ENCODE peak calls at places on chromosomes 11 and 22, in four cellular contexts. F is A549, Y is HepG2, J is GM12878. K is an unnamed sample.

GRCh38 chr11:70201876-70202861 is 927 bp upstream of the FADD start:
- DNase-seq in F (no peak), Y (no peak), J (no peak), K (no peak)

GRCh38 chr22:44369916-44370804 is 57.4 kb upstream of the SHISAL1 start:
- DNase-seq in F (no peak), Y (no peak), J (no peak), K (peak)

GRCh38 chr11:1517117-1518005 is 30.8 kb upstream of the MOB2 start:
- DNase-seq in F (no peak), Y (no peak), J (no peak), K (no peak)

GRCh38 chr22:20034143-20034542 is 13.2 kb downstream of the TANGO2 start:
- DNase-seq in F (no peak), Y (no peak), J (peak), K (no peak)

GRCh38 chr22:43429426-43429825 is 17.6 kb downstream of the MPPED1 start:
- DNase-seq in F (no peak), Y (no peak), J (no peak), K (no peak)

GRCh38 chr11:13929551-13929950 is 33.0 kb upstream of the SPON1 start:
- DNase-seq in F (no peak), Y (no peak), J (no peak), K (no peak)

GRCh38 chr11:116534270-116534975 is 238.4 kb downstream of the BUD13 start:
- DNase-seq in F (no peak), Y (no peak), J (no peak), K (no peak)

GRCh38 chr11:68498313-68498712 is 37.8 kb downstream of the PPP6R3 start:
- DNase-seq in F (no peak), Y (no peak), J (no peak), K (no peak)

GRCh38 chr11:28759311-28759710 is 651.1 kb downstream of the METTL15 start:
- DNase-seq in F (peak), Y (no peak), J (no peak), K (no peak)

GRCh38 chr22:25692392-25692791 is 49.6 kb upstream of the MYO18B start:
- DNase-seq in F (no peak), Y (no peak), J (no peak), K (no peak)

GRCh38 chr11:79403839-79404238 is 37.0 kb downstream of the TENM4 start:
- DNase-seq in F (no peak), Y (no peak), J (no peak), K (no peak)

GRCh38 chr11:70482529-70482917 is 84.2 kb downstream of the CTTN start:
- DNase-seq in F (no peak), Y (no peak), J (no peak), K (no peak)

GRCh38 chr11:75468534-75469340 is 35.7 kb upstream of the KLHL35 start:
- DNase-seq in F (no peak), Y (no peak), J (no peak), K (peak)

GRCh38 chr11:279040-279965 is 1.1 kb downstream of the NLRP6 start:
- DNase-seq in F (no peak), Y (no peak), J (no peak), K (peak)

GRCh38 chr11:125070699-125071254 is 7.7 kb downstream of the SLC37A2 start:
- DNase-seq in F (no peak), Y (peak), J (peak), K (no peak)

GRCh38 chr22:17851754-17852153 is 77.5 kb upstream of the BID start:
- DNase-seq in F (no peak), Y (no peak), J (no peak), K (no peak)

GRCh38 chr11:10920205-10920604 is 62.4 kb upstream of the ZBED5 start:
- DNase-seq in F (no peak), Y (no peak), J (no peak), K (no peak)

GRCh38 chr22:31728857-31729256 is 21.1 kb downstream of the PRR14L start:
- DNase-seq in F (no peak), Y (no peak), J (no peak), K (no peak)

GRCh38 chr11:122748968-122749687 is 89.2 kb upstream of the CRTAM start:
- DNase-seq in F (no peak), Y (no peak), J (peak), K (no peak)

GRCh38 chr22:24421428-24421931 is 5.9 kb upstream of the ADORA2A start:
- DNase-seq in F (peak), Y (peak), J (no peak), K (peak)

GRCh38 chr11:123183391-123184099 is 11.5 kb downstream of the CLMP start:
- DNase-seq in F (no peak), Y (no peak), J (no peak), K (no peak)

GRCh38 chr11:43397251-43397650 is 38.5 kb downstream of the TTC17 start:
- DNase-seq in F (no peak), Y (no peak), J (no peak), K (no peak)

GRCh38 chr11:45654242-45654641 is 11.2 kb downstream of the CHST1 start:
- DNase-seq in F (no peak), Y (no peak), J (no peak), K (no peak)

GRCh38 chr11:76307416-76307815 is 73.5 kb downstream of the THAP12 start:
- DNase-seq in F (no peak), Y (no peak), J (no peak), K (no peak)

GRCh38 chr11:30990625-30991348 is 378.8 kb downstream of the DCDC1 start:
- DNase-seq in F (peak), Y (no peak), J (no peak), K (no peak)

GRCh38 chr11:72039108-72039850 is 40.6 kb downstream of the IL18BP start:
- DNase-seq in F (no peak), Y (no peak), J (no peak), K (peak)

GRCh38 chr11:32002311-32002710 is 88.6 kb upstream of the RCN1 start:
- DNase-seq in F (no peak), Y (no peak), J (no peak), K (no peak)

GRCh38 chr11:96338910-96339703 is 3.9 kb downstream of the MAML2 start:
- DNase-seq in F (no peak), Y (peak), J (peak), K (no peak)

GRCh38 chr22:20429254-20430100 is 8.1 kb downstream of the SCARF2 start:
- DNase-seq in F (no peak), Y (no peak), J (no peak), K (peak)

GRCh38 chr11:61111060-61111435 is 8.8 kb downstream of the CD5 start:
- DNase-seq in F (no peak), Y (no peak), J (no peak), K (no peak)

GRCh38 chr11:61109671-61110070 is 7.4 kb downstream of the CD5 start:
- DNase-seq in F (no peak), Y (no peak), J (no peak), K (no peak)

GRCh38 chr11:61110255-61111059 is 8.2 kb downstream of the CD5 start:
- DNase-seq in F (no peak), Y (no peak), J (no peak), K (no peak)

GRCh38 chr11:61113209-61113608 is 10.9 kb downstream of the CD5 start:
- DNase-seq in F (no peak), Y (no peak), J (no peak), K (no peak)

GRCh38 chr11:61111786-61112517 is 9.7 kb downstream of the CD5 start:
- DNase-seq in F (no peak), Y (no peak), J (no peak), K (no peak)
- TF ChIP-seq MAX in F (no peak), Y (no peak), J (no peak), K (no peak)

DNA sequence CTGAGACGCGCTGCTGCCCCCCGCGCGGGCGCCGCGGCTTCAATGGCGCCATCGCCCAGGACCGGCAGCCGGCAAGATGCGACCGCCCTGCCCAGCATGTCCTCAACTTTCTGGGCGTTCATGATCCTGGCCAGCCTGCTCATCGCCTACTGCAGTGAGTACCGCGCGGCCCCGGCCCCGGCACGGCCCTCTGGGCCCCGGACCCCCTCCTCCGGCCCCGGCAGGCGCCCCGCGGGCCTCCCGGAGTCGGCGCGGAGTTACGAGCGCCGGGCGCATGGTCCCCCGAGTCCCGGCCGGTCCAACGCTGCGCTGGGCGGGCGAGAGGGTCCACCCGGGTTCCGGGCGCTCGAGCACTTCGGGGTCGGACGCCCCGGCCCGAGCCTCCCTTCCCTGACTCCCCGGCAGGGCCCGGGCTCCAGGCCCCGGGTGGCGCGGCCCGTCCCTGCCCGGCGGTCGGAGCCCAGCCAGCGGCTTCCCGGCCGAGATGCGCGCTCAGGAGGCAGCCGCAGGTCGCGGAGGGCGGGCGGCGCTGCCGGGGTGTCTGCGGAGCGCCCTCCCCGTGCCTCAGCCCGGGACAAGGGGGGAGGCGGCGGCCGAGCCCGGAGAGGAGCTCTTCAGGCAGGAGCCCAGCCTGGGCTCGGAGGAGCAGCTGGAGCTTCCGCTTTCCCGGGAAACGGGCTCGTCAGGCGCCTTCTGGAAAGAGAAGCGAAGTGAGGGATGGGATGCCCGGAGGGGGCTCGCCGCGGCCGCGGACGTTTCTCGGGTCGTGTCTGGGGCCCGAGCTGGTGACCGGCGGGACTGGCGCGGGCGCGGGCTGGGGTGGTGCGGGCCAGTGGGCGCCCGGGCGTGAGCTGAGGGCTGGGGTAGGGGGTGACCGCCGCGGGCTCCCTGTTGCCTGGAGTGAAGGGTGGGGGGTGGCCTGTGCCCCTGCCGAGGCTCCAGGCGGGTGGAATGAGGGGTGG is 1337.8 kb downstream of the BRD1 start:
- DNase-seq in F (no peak), Y (no peak), J (no peak), K (peak)
- TF ChIP-seq PBX3 in F (no peak), Y (no peak), J (no peak), K (no peak)

GRCh38 chr11:130433357-130433756 is 4.9 kb upstream of the ADAMTS8 start:
- DNase-seq in F (no peak), Y (no peak), J (no peak), K (no peak)

GRCh38 chr11:130428692-130429681 is 578 bp upstream of the ADAMTS8 start:
- DNase-seq in F (no peak), Y (no peak), J (no peak), K (no peak)

GRCh38 chr11:130429983-130430382 is 1.6 kb upstream of the ADAMTS8 start:
- DNase-seq in F (no peak), Y (no peak), J (no peak), K (no peak)

GRCh38 chr11:130431806-130432205 is 3.4 kb upstream of the ADAMTS8 start:
- DNase-seq in F (no peak), Y (no peak), J (no peak), K (no peak)

GRCh38 chr11:130431337-130431773 is 2.9 kb upstream of the ADAMTS8 start:
- DNase-seq in F (peak), Y (peak), J (no peak), K (peak)
- TF ChIP-seq MAX in F (no peak), Y (no peak), J (no peak), K (no peak)

DNA sequence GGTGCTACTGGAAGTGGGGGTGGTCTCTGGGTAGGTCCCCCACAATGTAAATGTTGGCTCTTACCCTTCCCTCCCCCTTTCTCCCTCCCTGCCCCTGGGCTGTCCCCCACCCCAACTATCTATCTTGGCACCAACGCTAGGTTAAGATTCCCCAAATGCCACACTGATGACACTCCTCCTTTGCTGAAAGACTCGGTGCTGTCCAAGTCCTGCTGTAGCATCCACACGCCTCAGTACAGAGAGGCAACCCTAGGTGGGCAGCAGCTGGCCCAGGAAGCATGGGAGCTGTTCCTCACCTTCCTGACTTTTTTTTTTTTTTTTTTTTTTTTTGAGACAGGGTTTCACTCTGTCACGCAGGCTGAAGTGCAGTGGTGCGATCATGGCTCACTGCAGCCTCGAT is 3.4 kb upstream of the KCTD17 start:
- DNase-seq in F (no peak), Y (no peak), J (no peak), K (no peak)
- TF ChIP-seq PBX3 in F (no peak), Y (no peak), J (no peak), K (no peak)